ENCODE peak calls at places on chromosomes 12 and 14, in seven cellular contexts. Q is AG20443, L is foreskin melanocyte, T is EH, A is GF-D8, W is ecto neural progenitor cell, O is KBM-7. F is an unnamed sample.

GRCh38 chr12:64923536-64923935 is 99.1 kb downstream of the TBC1D30 start:
- DNase-seq in Q (no peak), L (no peak), T (no peak), A (no peak), W (no peak), O (no peak), F (no peak)

GRCh38 chr12:43742106-43742505 is 16.5 kb downstream of the PUS7L start:
- DNase-seq in Q (peak), L (no peak), T (peak), A (no peak), W (no peak), O (no peak), F (peak)

GRCh38 chr12:6476496-6476895 is 6.0 kb upstream of the VAMP1 start:
- DNase-seq in Q (peak), L (no peak), T (peak), A (no peak), W (no peak), O (no peak), F (peak)

GRCh38 chr12:2924019-2924418 is 33.3 kb downstream of the TULP3 start:
- DNase-seq in Q (no peak), L (no peak), T (peak), A (no peak), W (no peak), O (no peak), F (no peak)

GRCh38 chr12:109255377-109255776 is 53.7 kb downstream of the FOXN4 start:
- DNase-seq in Q (peak), L (no peak), T (peak), A (no peak), W (no peak), O (no peak), F (no peak)

GRCh38 chr14:95162641-95163040 is 5.3 kb upstream of the DICER1 start:
- DNase-seq in Q (no peak), L (no peak), T (no peak), A (no peak), W (no peak), O (no peak), F (no peak)

GRCh38 chr12:62873116-62873825 is 61.7 kb downstream of the PPM1H start:
- DNase-seq in Q (no peak), L (no peak), T (no peak), A (no peak), W (no peak), O (no peak), F (no peak)

GRCh38 chr12:79988368-79988767 is 53.5 kb upstream of the PPP1R12A start:
- DNase-seq in Q (peak), L (peak), T (peak), A (no peak), W (no peak), O (no peak), F (peak)

GRCh38 chr14:93788307-93788556 is at the start of gene PRIMA1:
- DNase-seq in Q (no peak), L (no peak), T (no peak), A (no peak), W (no peak), O (no peak), F (no peak)

GRCh38 chr14:70052990-70053389 is 135.8 kb downstream of the SLC8A3 start:
- DNase-seq in Q (peak), L (peak), T (peak), A (no peak), W (peak), O (peak), F (peak)

GRCh38 chr12:106226884-106227640 is 20.8 kb downstream of the CKAP4 start:
- DNase-seq in Q (peak), L (no peak), T (peak), A (no peak), W (no peak), O (peak), F (peak)

GRCh38 chr12:22283006-22283506 is 51.5 kb downstream of the ST8SIA1 start:
- DNase-seq in Q (peak), L (no peak), T (peak), A (no peak), W (no peak), O (no peak), F (peak)

GRCh38 chr12:42552822-42553221 is 36.7 kb downstream of the PRICKLE1 start:
- DNase-seq in Q (no peak), L (no peak), T (no peak), A (no peak), W (peak), O (no peak), F (no peak)

GRCh38 chr14:101072531-101072930 is 169.0 kb upstream of the RTL1 start:
- DNase-seq in Q (no peak), L (no peak), T (peak), A (no peak), W (peak), O (no peak), F (peak)

GRCh38 chr12:63103489-63104131 is 47.4 kb downstream of the AVPR1A start:
- DNase-seq in Q (peak), L (no peak), T (peak), A (no peak), W (no peak), O (peak), F (peak)

GRCh38 chr12:105330283-105330937 is at the start of gene C12orf75:
- DNase-seq in Q (peak), L (peak), T (peak), A (no peak), W (peak), O (peak), F (peak)

GRCh38 chr12:24560192-24560591 is 388.7 kb downstream of the BCAT1 start:
- DNase-seq in Q (no peak), L (no peak), T (peak), A (no peak), W (no peak), O (no peak), F (peak)

GRCh38 chr12:42426733-42427132 is 100.8 kb downstream of the PPHLN1 start:
- DNase-seq in Q (peak), L (peak), T (peak), A (no peak), W (no peak), O (peak), F (peak)

GRCh38 chr12:43692064-43692463 is 66.5 kb downstream of the PUS7L start:
- DNase-seq in Q (no peak), L (peak), T (peak), A (peak), W (no peak), O (peak), F (peak)

GRCh38 chr14:79476552-79476951 is 734.8 kb downstream of the DIO2 start:
- DNase-seq in Q (no peak), L (no peak), T (no peak), A (no peak), W (no peak), O (no peak), F (no peak)

GRCh38 chr14:68596701-68597100 is 196.2 kb downstream of the ZFP36L1 start:
- DNase-seq in Q (no peak), L (no peak), T (no peak), A (no peak), W (no peak), O (no peak), F (peak)

GRCh38 chr12:89951050-89951693 is 242.5 kb upstream of the ATP2B1 start:
- DNase-seq in Q (peak), L (peak), T (peak), A (no peak), W (no peak), O (no peak), F (peak)

GRCh38 chr12:39123580-39123979 is 218.2 kb upstream of the CPNE8 start:
- DNase-seq in Q (no peak), L (no peak), T (no peak), A (no peak), W (no peak), O (no peak), F (no peak)

GRCh38 chr12:88763536-88764100 is 183.3 kb upstream of the KITLG start:
- DNase-seq in Q (peak), L (no peak), T (peak), A (no peak), W (no peak), O (no peak), F (no peak)

GRCh38 chr14:104678901-104679705 is 10.3 kb upstream of the INF2 start:
- DNase-seq in Q (no peak), L (no peak), T (no peak), A (no peak), W (no peak), O (no peak), F (no peak)

GRCh38 chr14:78075033-78075432 is 95.1 kb upstream of the NRXN3 start:
- DNase-seq in Q (no peak), L (no peak), T (no peak), A (no peak), W (no peak), O (no peak), F (no peak)

GRCh38 chr12:124940393-124941169 is 26.1 kb upstream of the UBC start:
- DNase-seq in Q (peak), L (peak), T (peak), A (no peak), W (peak), O (peak), F (peak)

GRCh38 chr12:32069071-32069470 is 37.6 kb upstream of the BICD1 start:
- DNase-seq in Q (no peak), L (no peak), T (no peak), A (no peak), W (no peak), O (no peak), F (no peak)

GRCh38 chr12:124687695-124688301 is 120.4 kb upstream of the NCOR2 start:
- DNase-seq in Q (no peak), L (no peak), T (no peak), A (no peak), W (no peak), O (peak), F (peak)

GRCh38 chr12:7588703-7589329 is 76.9 kb downstream of the APOBEC1 start:
- DNase-seq in Q (peak), L (peak), T (peak), A (peak), W (no peak), O (peak), F (peak)

GRCh38 chr12:112103758-112104504 is 4.7 kb downstream of the NAA25 start:
- DNase-seq in Q (no peak), L (no peak), T (no peak), A (no peak), W (no peak), O (no peak), F (no peak)